ENCODE peak calls at places on chromosomes 12 and 14, in six cellular contexts. C is stomach, L is Peyer's patch, V is A549, M is HCT116, H is heart left ventricle. W is an unnamed sample.

GRCh38 chr14:98928418-98928817 is 343.6 kb downstream of the BCL11B start:
- DNase-seq in C (no peak), H (no peak), L (no peak), M (no peak), V (no peak), W (peak; percentile 19)

GRCh38 chr14:54690887-54691286 is 124.0 kb downstream of the SAMD4A start:
- DNase-seq in M (no peak), L (no peak), H (no peak), C (no peak), V (no peak), W (no peak)

GRCh38 chr14:30876692-30877091 is 2.3 kb downstream of the COCH start:
- DNase-seq in L (no peak), C (no peak), M (no peak), H (no peak), V (no peak), W (no peak)

GRCh38 chr12:110670161-110670701 is 18.7 kb downstream of the HVCN1 start:
- DNase-seq in M (no peak), C (no peak), L (no peak), H (no peak), V (no peak), W (no peak)

GRCh38 chr12:15855646-15856045 is 26.5 kb upstream of the STRAP start:
- DNase-seq in V (no peak), L (no peak), M (no peak), H (no peak), C (no peak), W (no peak)

GRCh38 chr12:59736786-59737185 is 141.0 kb downstream of the SLC16A7 start:
- DNase-seq in H (no peak), L (no peak), C (no peak), V (no peak), M (no peak), W (no peak)

GRCh38 chr12:90908465-90908864 is 46.5 kb downstream of the CCER1 start:
- DNase-seq in H (no peak), M (no peak), V (no peak), L (no peak), C (no peak), W (no peak)

GRCh38 chr12:67593871-67594330 is 54.6 kb upstream of the DYRK2 start:
- DNase-seq in M (no peak), H (no peak), V (no peak), L (no peak), C (no peak), W (no peak)

GRCh38 chr14:50997712-50998111 is 53.4 kb upstream of the PYGL start:
- DNase-seq in C (no peak), M (no peak), H (no peak), V (no peak), L (no peak), W (no peak)

GRCh38 chr14:29339491-29339890 is 572.9 kb downstream of the FOXG1 start:
- DNase-seq in H (no peak), V (no peak), C (no peak), M (no peak), L (no peak), W (no peak)

GRCh38 chr12:92717202-92717601 is 14.4 kb downstream of the PLEKHG7 start:
- DNase-seq in V (no peak), H (no peak), C (no peak), M (peak; percentile 13), L (no peak), W (no peak)

GRCh38 chr14:54106802-54107377 is 150.3 kb upstream of the BMP4 start:
- DNase-seq in H (no peak), V (no peak), L (no peak), M (no peak), C (no peak), W (no peak)

GRCh38 chr12:66915312-66915904 is 236.5 kb upstream of the GRIP1 start:
- DNase-seq in L (no peak), C (no peak), H (no peak), V (no peak), M (no peak), W (no peak)

GRCh38 chr14:77039285-77040058 is 11.0 kb upstream of the IRF2BPL start:
- DNase-seq in C (no peak), L (no peak), V (no peak), M (no peak), H (no peak), W (no peak)

GRCh38 chr14:68846466-68846865 is 53.6 kb upstream of the ZFP36L1 start:
- DNase-seq in C (no peak), L (no peak), V (no peak), M (no peak), H (no peak), W (no peak)

GRCh38 chr14:52961060-52961639 is 10.3 kb upstream of the FERMT2 start:
- DNase-seq in H (peak; percentile 70), M (peak; percentile 58), L (no peak), V (peak; percentile 73), C (peak; percentile 62), W (peak; percentile 77)

GRCh38 chr12:122870163-122870842 is 25.6 kb downstream of the VPS37B start:
- DNase-seq in H (peak; percentile 16), M (no peak), C (peak; percentile 23), L (no peak), V (no peak), W (peak; percentile 46)

GRCh38 chr12:12897286-12897685 is 5.9 kb downstream of the GPRC5A start:
- DNase-seq in L (no peak), H (no peak), M (no peak), V (no peak), C (no peak), W (no peak)

GRCh38 chr12:90124289-90124688 is 415.7 kb upstream of the ATP2B1 start:
- DNase-seq in C (no peak), L (no peak), H (no peak), M (no peak), V (no peak), W (no peak)

GRCh38 chr12:6938353-6939186 is 5.0 kb upstream of the RNU7-1 start:
- DNase-seq in M (no peak), H (no peak), C (no peak), L (peak; percentile 55), V (no peak), W (no peak)

GRCh38 chr12:60035835-60036234 is 440.0 kb downstream of the SLC16A7 start:
- DNase-seq in V (no peak), L (no peak), C (no peak), M (no peak), H (no peak), W (no peak)

GRCh38 chr12:133081408-133081806 is 684 bp downstream of the ZNF140 start:
- DNase-seq in C (no peak), L (no peak), M (no peak), H (no peak), V (no peak), W (no peak)

GRCh38 chr14:100308112-100308792 is 2.0 kb upstream of the SLC25A29 start:
- DNase-seq in L (no peak), M (no peak), C (no peak), H (no peak), V (peak; percentile 30), W (no peak)

GRCh38 chr14:100780246-100780645 is 45.7 kb upstream of the MEG3 start:
- DNase-seq in V (no peak), H (peak; percentile 13), L (no peak), M (no peak), C (peak; percentile 23), W (peak; percentile 40)

GRCh38 chr12:114682101-114682919 is 1.7 kb downstream of the TBX3 start:
- DNase-seq in M (no peak), H (no peak), L (no peak), V (no peak), C (no peak), W (no peak)

GRCh38 chr12:114684870-114685273 is 897 bp upstream of the TBX3 start:
- DNase-seq in M (no peak), L (no peak), C (no peak), H (no peak), V (peak; percentile 59), W (no peak)

GRCh38 chr12:114683709-114684097 is 272 bp downstream of the TBX3 start:
- DNase-seq in C (no peak), M (no peak), V (no peak), L (no peak), H (no peak), W (no peak)

GRCh38 chr12:114684098-114684869 is at the start of gene TBX3:
- DNase-seq in V (peak; percentile 97), C (peak; percentile 79), M (peak; percentile 98), L (peak; percentile 97), H (peak; percentile 96), W (peak; percentile 97)

DNA sequence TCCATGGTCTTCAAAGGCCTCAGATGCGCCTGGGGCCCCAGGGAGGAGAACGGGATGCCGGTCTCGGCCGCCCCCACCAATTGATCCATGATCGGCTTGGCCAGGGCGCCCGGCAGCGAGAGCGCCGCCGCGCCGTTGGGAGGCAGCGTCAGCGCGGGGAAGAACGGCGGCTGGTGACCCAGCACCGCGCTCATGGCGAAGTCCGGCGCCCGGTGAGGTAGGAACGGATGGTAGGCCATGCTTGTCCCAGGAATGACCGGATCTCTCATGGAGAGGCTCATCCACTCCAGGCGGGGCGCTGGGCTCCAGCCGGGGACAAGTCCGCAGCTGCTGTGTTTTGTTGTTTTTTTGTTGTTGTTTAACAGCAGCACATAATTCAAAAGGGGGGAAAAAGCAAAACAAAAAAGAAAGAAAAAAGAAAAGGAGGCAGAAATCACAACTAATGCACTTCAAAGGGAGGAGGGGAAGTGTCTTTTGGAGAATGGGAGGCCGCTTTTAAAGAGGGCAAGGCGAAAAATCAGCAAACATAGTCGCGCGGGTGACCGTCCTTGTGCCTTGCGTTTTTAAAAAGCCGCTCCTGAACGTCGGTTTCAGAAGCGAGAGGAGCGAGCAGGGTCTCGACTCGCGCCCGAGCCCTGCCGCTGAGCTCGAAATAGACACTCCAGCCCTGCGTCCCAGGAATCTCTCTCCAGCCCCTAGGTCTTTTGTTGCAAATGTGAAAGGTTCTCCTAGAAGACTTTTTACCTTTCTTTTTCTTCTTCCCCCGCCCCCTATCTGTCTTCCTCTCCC is 861 bp downstream of the TBX3 start:
- DNase-seq in C (peak; percentile 46), M (no peak), H (no peak), V (peak; percentile 49), L (peak; percentile 74), W (no peak)
- TF ChIP-seq CTCF in C (no peak), M (no peak), H (no peak), V (no peak), L (no peak), W (peak; percentile 16)

DNA sequence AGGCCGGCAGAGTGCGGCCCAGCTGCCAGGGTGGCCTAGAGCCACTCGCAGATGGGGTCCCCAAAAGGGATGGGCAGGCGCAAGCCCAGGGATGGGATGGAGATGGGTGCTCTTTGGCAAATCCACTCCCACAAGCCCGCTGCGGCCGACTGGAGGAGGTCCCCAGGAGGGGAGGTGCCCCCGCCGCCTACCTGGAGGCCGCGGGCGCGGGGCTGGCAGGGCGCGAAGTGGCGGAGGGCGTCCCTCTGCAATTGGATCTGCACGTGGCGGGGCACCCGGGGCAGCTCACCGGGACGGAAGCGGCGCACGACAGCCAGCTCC is 730 bp downstream of the PPP1R3E start:
- DNase-seq in H (no peak), C (no peak), V (no peak), M (no peak), L (no peak), W (no peak)
- TF ChIP-seq POLR2A in H (no peak), C (peak; percentile 88), V (peak; percentile 90), M (peak; percentile 46), L (peak; percentile 69), W (peak; percentile 91)

GRCh38 chr12:1857086-1857485 is 36.7 kb downstream of the LRTM2 start:
- DNase-seq in L (no peak), M (no peak), C (no peak), H (no peak), V (no peak), W (no peak)
- H3K9me3 ChIP-seq in L (peaks cover 5% of the 10 kb centered on the region), M (no peaks in the 10 kb centered on the region), C (peaks cover 11% of the 10 kb centered on the region), H (peaks cover 21% of the 10 kb centered on the region), V (no peaks in the 10 kb centered on the region), W (peaks cover 10% of the 10 kb centered on the region)

DNA sequence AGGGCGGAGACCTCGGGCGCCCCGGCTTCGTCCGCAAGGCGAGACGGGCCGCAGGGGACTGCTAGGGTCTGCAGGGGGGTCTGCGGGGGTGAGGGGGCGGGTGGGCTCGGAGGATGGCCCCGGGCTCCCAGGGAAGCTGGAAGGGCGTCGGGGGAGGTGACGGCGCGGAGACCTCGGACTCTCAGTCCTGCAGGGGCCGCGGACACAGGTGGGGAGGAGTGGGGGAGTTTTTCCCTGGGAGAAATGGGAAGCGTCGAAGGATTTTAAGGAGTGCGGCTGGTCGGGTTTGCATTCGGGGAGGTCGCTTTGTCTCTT is 25.9 kb downstream of the ZBTB42 start:
- DNase-seq in C (no peak), H (no peak), L (no peak), V (no peak), M (no peak), W (no peak)
- TF ChIP-seq CTCF in C (no peak), H (no peak), L (no peak), V (no peak), M (no peak), W (no peak)